ENCODE peak calls at places on chromosomes 13 and 19, in seven cellular contexts. One of them, this sample, is unnamed.

GRCh38 chr13:79675931-79676658 is 195.1 kb downstream of the NDFIP2 start:
- DNase-seq in stimulated activated CD4-positive, alpha-beta T cell treated with anti-CD3 and anti-CD28 coated beads, Interleukin-4, amount 100 ng/mL, for 24 hours: no peak
- DNase-seq in hepatocyte: no peak
- DNase-seq in psoas muscle: no peak
- DNase-seq in EH: no peak
- DNase-seq in RKO: no peak
- DNase-seq in A549: no peak
- DNase-seq in this sample: no peak

GRCh38 chr13:76890036-76890435 is 3.8 kb upstream of the KCTD12 start:
- DNase-seq in stimulated activated CD4-positive, alpha-beta T cell treated with anti-CD3 and anti-CD28 coated beads, Interleukin-4, amount 100 ng/mL, for 24 hours: no peak
- DNase-seq in hepatocyte: no peak
- DNase-seq in psoas muscle: no peak
- DNase-seq in EH: no peak
- DNase-seq in RKO: no peak
- DNase-seq in A549: no peak
- DNase-seq in this sample: no peak

GRCh38 chr19:41616785-41617621 is 9.9 kb downstream of the CEACAM4 start:
- DNase-seq in stimulated activated CD4-positive, alpha-beta T cell treated with anti-CD3 and anti-CD28 coated beads, Interleukin-4, amount 100 ng/mL, for 24 hours: no peak
- DNase-seq in hepatocyte: peak; percentile 21
- DNase-seq in psoas muscle: no peak
- DNase-seq in EH: peak; percentile 27
- DNase-seq in RKO: peak; percentile 27
- DNase-seq in A549: peak; percentile 44
- DNase-seq in this sample: peak; percentile 9

GRCh38 chr19:34576292-34576691 is 94.7 kb downstream of the WTIP start:
- DNase-seq in stimulated activated CD4-positive, alpha-beta T cell treated with anti-CD3 and anti-CD28 coated beads, Interleukin-4, amount 100 ng/mL, for 24 hours: no peak
- DNase-seq in hepatocyte: no peak
- DNase-seq in psoas muscle: no peak
- DNase-seq in EH: no peak
- DNase-seq in RKO: no peak
- DNase-seq in A549: no peak
- DNase-seq in this sample: no peak

GRCh38 chr13:94129490-94129894 is 350.0 kb downstream of the DCT start:
- DNase-seq in stimulated activated CD4-positive, alpha-beta T cell treated with anti-CD3 and anti-CD28 coated beads, Interleukin-4, amount 100 ng/mL, for 24 hours: peak; percentile 3
- DNase-seq in hepatocyte: no peak
- DNase-seq in psoas muscle: no peak
- DNase-seq in EH: no peak
- DNase-seq in RKO: no peak
- DNase-seq in A549: no peak
- DNase-seq in this sample: no peak

GRCh38 chr19:55156202-55157063 is 1.1 kb downstream of the TNNI3 start:
- DNase-seq in stimulated activated CD4-positive, alpha-beta T cell treated with anti-CD3 and anti-CD28 coated beads, Interleukin-4, amount 100 ng/mL, for 24 hours: no peak
- DNase-seq in hepatocyte: peak; percentile 83
- DNase-seq in psoas muscle: peak; percentile 57
- DNase-seq in EH: peak; percentile 71
- DNase-seq in RKO: peak; percentile 71
- DNase-seq in A549: peak; percentile 89
- DNase-seq in this sample: peak; percentile 64

GRCh38 chr13:51044023-51044665 is 66.9 kb downstream of the C13orf42 start:
- DNase-seq in stimulated activated CD4-positive, alpha-beta T cell treated with anti-CD3 and anti-CD28 coated beads, Interleukin-4, amount 100 ng/mL, for 24 hours: no peak
- DNase-seq in hepatocyte: peak; percentile 19
- DNase-seq in psoas muscle: no peak
- DNase-seq in EH: no peak
- DNase-seq in RKO: no peak
- DNase-seq in A549: no peak
- DNase-seq in this sample: no peak

GRCh38 chr19:55500368-55500952 is 12.2 kb downstream of the SSC5D start:
- DNase-seq in stimulated activated CD4-positive, alpha-beta T cell treated with anti-CD3 and anti-CD28 coated beads, Interleukin-4, amount 100 ng/mL, for 24 hours: no peak
- DNase-seq in hepatocyte: no peak
- DNase-seq in psoas muscle: no peak
- DNase-seq in EH: no peak
- DNase-seq in RKO: no peak
- DNase-seq in A549: no peak
- DNase-seq in this sample: no peak

GRCh38 chr19:41869374-41869955 is 7.6 kb upstream of the CD79A start:
- DNase-seq in stimulated activated CD4-positive, alpha-beta T cell treated with anti-CD3 and anti-CD28 coated beads, Interleukin-4, amount 100 ng/mL, for 24 hours: no peak
- DNase-seq in hepatocyte: no peak
- DNase-seq in psoas muscle: no peak
- DNase-seq in EH: no peak
- DNase-seq in RKO: no peak
- DNase-seq in A549: no peak
- DNase-seq in this sample: no peak

GRCh38 chr19:33443638-33444195 is 70.2 kb downstream of the CEBPG start:
- DNase-seq in stimulated activated CD4-positive, alpha-beta T cell treated with anti-CD3 and anti-CD28 coated beads, Interleukin-4, amount 100 ng/mL, for 24 hours: no peak
- DNase-seq in hepatocyte: no peak
- DNase-seq in psoas muscle: no peak
- DNase-seq in EH: no peak
- DNase-seq in RKO: no peak
- DNase-seq in A549: no peak
- DNase-seq in this sample: no peak

GRCh38 chr13:97332725-97333124 is 101.2 kb upstream of the RAP2A start:
- DNase-seq in stimulated activated CD4-positive, alpha-beta T cell treated with anti-CD3 and anti-CD28 coated beads, Interleukin-4, amount 100 ng/mL, for 24 hours: no peak
- DNase-seq in hepatocyte: no peak
- DNase-seq in psoas muscle: no peak
- DNase-seq in EH: no peak
- DNase-seq in RKO: no peak
- DNase-seq in A549: no peak
- DNase-seq in this sample: no peak

GRCh38 chr19:10820173-10820572 is 15.8 kb downstream of the TMED1 start:
- DNase-seq in stimulated activated CD4-positive, alpha-beta T cell treated with anti-CD3 and anti-CD28 coated beads, Interleukin-4, amount 100 ng/mL, for 24 hours: no peak
- DNase-seq in hepatocyte: peak; percentile 8
- DNase-seq in psoas muscle: no peak
- DNase-seq in EH: peak; percentile 40
- DNase-seq in RKO: no peak
- DNase-seq in A549: no peak
- DNase-seq in this sample: no peak

GRCh38 chr19:27972291-27973040 is 1240.5 kb downstream of the UQCRFS1 start:
- DNase-seq in stimulated activated CD4-positive, alpha-beta T cell treated with anti-CD3 and anti-CD28 coated beads, Interleukin-4, amount 100 ng/mL, for 24 hours: no peak
- DNase-seq in hepatocyte: peak; percentile 52
- DNase-seq in psoas muscle: no peak
- DNase-seq in EH: peak; percentile 41
- DNase-seq in RKO: peak; percentile 60
- DNase-seq in A549: no peak
- DNase-seq in this sample: no peak

GRCh38 chr13:46894534-46894906 is 2.3 kb downstream of the HTR2A start:
- DNase-seq in stimulated activated CD4-positive, alpha-beta T cell treated with anti-CD3 and anti-CD28 coated beads, Interleukin-4, amount 100 ng/mL, for 24 hours: no peak
- DNase-seq in hepatocyte: no peak
- DNase-seq in psoas muscle: no peak
- DNase-seq in EH: peak; percentile 23
- DNase-seq in RKO: no peak
- DNase-seq in A549: no peak
- DNase-seq in this sample: no peak

GRCh38 chr13:64723735-64724134 is 2506.4 kb downstream of the PCDH9 start:
- DNase-seq in stimulated activated CD4-positive, alpha-beta T cell treated with anti-CD3 and anti-CD28 coated beads, Interleukin-4, amount 100 ng/mL, for 24 hours: no peak
- DNase-seq in hepatocyte: peak; percentile 52
- DNase-seq in psoas muscle: no peak
- DNase-seq in EH: peak; percentile 96
- DNase-seq in RKO: peak; percentile 94
- DNase-seq in A549: peak; percentile 90
- DNase-seq in this sample: peak; percentile 62

GRCh38 chr19:18046066-18046718 is 38.2 kb downstream of the ARRDC2 start:
- DNase-seq in stimulated activated CD4-positive, alpha-beta T cell treated with anti-CD3 and anti-CD28 coated beads, Interleukin-4, amount 100 ng/mL, for 24 hours: peak; percentile 34
- DNase-seq in hepatocyte: no peak
- DNase-seq in psoas muscle: peak; percentile 51
- DNase-seq in EH: peak; percentile 95
- DNase-seq in RKO: peak; percentile 61
- DNase-seq in A549: peak; percentile 54
- DNase-seq in this sample: peak; percentile 31

GRCh38 chr19:42961119-42961518 is 24.1 kb upstream of the PSG7 start:
- DNase-seq in stimulated activated CD4-positive, alpha-beta T cell treated with anti-CD3 and anti-CD28 coated beads, Interleukin-4, amount 100 ng/mL, for 24 hours: no peak
- DNase-seq in hepatocyte: no peak
- DNase-seq in psoas muscle: no peak
- DNase-seq in EH: no peak
- DNase-seq in RKO: no peak
- DNase-seq in A549: no peak
- DNase-seq in this sample: no peak

GRCh38 chr19:30635026-30635985 is 263.1 kb downstream of the ZNF536 start:
- DNase-seq in stimulated activated CD4-positive, alpha-beta T cell treated with anti-CD3 and anti-CD28 coated beads, Interleukin-4, amount 100 ng/mL, for 24 hours: no peak
- DNase-seq in hepatocyte: no peak
- DNase-seq in psoas muscle: no peak
- DNase-seq in EH: no peak
- DNase-seq in RKO: no peak
- DNase-seq in A549: no peak
- DNase-seq in this sample: no peak

GRCh38 chr19:19206938-19207337 is 3.7 kb upstream of the NR2C2AP start:
- DNase-seq in stimulated activated CD4-positive, alpha-beta T cell treated with anti-CD3 and anti-CD28 coated beads, Interleukin-4, amount 100 ng/mL, for 24 hours: no peak
- DNase-seq in hepatocyte: no peak
- DNase-seq in psoas muscle: no peak
- DNase-seq in EH: no peak
- DNase-seq in RKO: no peak
- DNase-seq in A549: no peak
- DNase-seq in this sample: no peak

GRCh38 chr19:34506026-34506370 is 24.4 kb downstream of the WTIP start:
- DNase-seq in stimulated activated CD4-positive, alpha-beta T cell treated with anti-CD3 and anti-CD28 coated beads, Interleukin-4, amount 100 ng/mL, for 24 hours: no peak
- DNase-seq in hepatocyte: no peak
- DNase-seq in psoas muscle: no peak
- DNase-seq in EH: no peak
- DNase-seq in RKO: no peak
- DNase-seq in A549: no peak
- DNase-seq in this sample: no peak

GRCh38 chr13:50141660-50142010 is 126.4 kb downstream of the KCNRG start:
- DNase-seq in stimulated activated CD4-positive, alpha-beta T cell treated with anti-CD3 and anti-CD28 coated beads, Interleukin-4, amount 100 ng/mL, for 24 hours: no peak
- DNase-seq in hepatocyte: no peak
- DNase-seq in psoas muscle: no peak
- DNase-seq in EH: no peak
- DNase-seq in RKO: no peak
- DNase-seq in A549: no peak
- DNase-seq in this sample: no peak

GRCh38 chr13:59178344-59178743 is 985.4 kb downstream of the DIAPH3 start:
- DNase-seq in stimulated activated CD4-positive, alpha-beta T cell treated with anti-CD3 and anti-CD28 coated beads, Interleukin-4, amount 100 ng/mL, for 24 hours: no peak
- DNase-seq in hepatocyte: no peak
- DNase-seq in psoas muscle: no peak
- DNase-seq in EH: peak; percentile 0
- DNase-seq in RKO: no peak
- DNase-seq in A549: no peak
- DNase-seq in this sample: no peak

GRCh38 chr19:33395561-33396550 is 22.3 kb downstream of the CEBPG start:
- DNase-seq in stimulated activated CD4-positive, alpha-beta T cell treated with anti-CD3 and anti-CD28 coated beads, Interleukin-4, amount 100 ng/mL, for 24 hours: no peak
- DNase-seq in hepatocyte: no peak
- DNase-seq in psoas muscle: peak; percentile 71
- DNase-seq in EH: peak; percentile 34
- DNase-seq in RKO: no peak
- DNase-seq in A549: no peak
- DNase-seq in this sample: no peak

GRCh38 chr19:44540736-44541135 is 11.3 kb upstream of the CEACAM20 start:
- DNase-seq in stimulated activated CD4-positive, alpha-beta T cell treated with anti-CD3 and anti-CD28 coated beads, Interleukin-4, amount 100 ng/mL, for 24 hours: no peak
- DNase-seq in hepatocyte: no peak
- DNase-seq in psoas muscle: no peak
- DNase-seq in EH: no peak
- DNase-seq in RKO: no peak
- DNase-seq in A549: no peak
- DNase-seq in this sample: no peak

GRCh38 chr19:4077800-4078683 is 11.3 kb upstream of the ZBTB7A start:
- DNase-seq in stimulated activated CD4-positive, alpha-beta T cell treated with anti-CD3 and anti-CD28 coated beads, Interleukin-4, amount 100 ng/mL, for 24 hours: peak; percentile 50
- DNase-seq in hepatocyte: peak; percentile 52
- DNase-seq in psoas muscle: peak; percentile 76
- DNase-seq in EH: peak; percentile 59
- DNase-seq in RKO: no peak
- DNase-seq in A549: no peak
- DNase-seq in this sample: no peak

GRCh38 chr13:78241278-78241919 is 322.8 kb upstream of the EDNRB start:
- DNase-seq in stimulated activated CD4-positive, alpha-beta T cell treated with anti-CD3 and anti-CD28 coated beads, Interleukin-4, amount 100 ng/mL, for 24 hours: no peak
- DNase-seq in hepatocyte: peak; percentile 61
- DNase-seq in psoas muscle: no peak
- DNase-seq in EH: peak; percentile 35
- DNase-seq in RKO: peak; percentile 50
- DNase-seq in A549: peak; percentile 20
- DNase-seq in this sample: peak; percentile 27

GRCh38 chr19:15296841-15297415 is 35.4 kb downstream of the BRD4 start:
- DNase-seq in stimulated activated CD4-positive, alpha-beta T cell treated with anti-CD3 and anti-CD28 coated beads, Interleukin-4, amount 100 ng/mL, for 24 hours: no peak
- DNase-seq in hepatocyte: no peak
- DNase-seq in psoas muscle: no peak
- DNase-seq in EH: no peak
- DNase-seq in RKO: no peak
- DNase-seq in A549: no peak
- DNase-seq in this sample: peak; percentile 85

GRCh38 chr19:45076029-45076850 is at the start of gene ZNF296:
- DNase-seq in stimulated activated CD4-positive, alpha-beta T cell treated with anti-CD3 and anti-CD28 coated beads, Interleukin-4, amount 100 ng/mL, for 24 hours: peak; percentile 80
- DNase-seq in hepatocyte: peak; percentile 90
- DNase-seq in psoas muscle: peak; percentile 77
- DNase-seq in EH: peak; percentile 53
- DNase-seq in RKO: peak; percentile 87
- DNase-seq in A549: peak; percentile 84
- DNase-seq in this sample: peak; percentile 75

GRCh38 chr13:30045916-30046704 is 195.7 kb upstream of the UBL3 start:
- DNase-seq in stimulated activated CD4-positive, alpha-beta T cell treated with anti-CD3 and anti-CD28 coated beads, Interleukin-4, amount 100 ng/mL, for 24 hours: no peak
- DNase-seq in hepatocyte: no peak
- DNase-seq in psoas muscle: no peak
- DNase-seq in EH: peak; percentile 91
- DNase-seq in RKO: peak; percentile 8
- DNase-seq in A549: no peak
- DNase-seq in this sample: no peak

GRCh38 chr19:52007805-52008557 is at the start of gene ZNF615:
- DNase-seq in stimulated activated CD4-positive, alpha-beta T cell treated with anti-CD3 and anti-CD28 coated beads, Interleukin-4, amount 100 ng/mL, for 24 hours: peak; percentile 90
- DNase-seq in hepatocyte: peak; percentile 93
- DNase-seq in psoas muscle: peak; percentile 89
- DNase-seq in EH: peak; percentile 81
- DNase-seq in RKO: peak; percentile 81
- DNase-seq in A549: peak; percentile 93
- DNase-seq in this sample: peak; percentile 76

GRCh38 chr13:84896128-84896527 is 903.1 kb downstream of the SLITRK6 start:
- DNase-seq in stimulated activated CD4-positive, alpha-beta T cell treated with anti-CD3 and anti-CD28 coated beads, Interleukin-4, amount 100 ng/mL, for 24 hours: peak; percentile 9
- DNase-seq in hepatocyte: peak; percentile 58
- DNase-seq in psoas muscle: no peak
- DNase-seq in EH: peak; percentile 59
- DNase-seq in RKO: peak; percentile 60
- DNase-seq in A549: peak; percentile 65
- DNase-seq in this sample: peak; percentile 52

GRCh38 chr19:40623403-40624239 is 22.5 kb downstream of the LTBP4 start:
- DNase-seq in stimulated activated CD4-positive, alpha-beta T cell treated with anti-CD3 and anti-CD28 coated beads, Interleukin-4, amount 100 ng/mL, for 24 hours: no peak
- DNase-seq in hepatocyte: peak; percentile 91
- DNase-seq in psoas muscle: no peak
- DNase-seq in EH: no peak
- DNase-seq in RKO: no peak
- DNase-seq in A549: peak; percentile 86
- DNase-seq in this sample: peak; percentile 43

GRCh38 chr13:94351292-94352000 is 128.0 kb downstream of the DCT start:
- DNase-seq in stimulated activated CD4-positive, alpha-beta T cell treated with anti-CD3 and anti-CD28 coated beads, Interleukin-4, amount 100 ng/mL, for 24 hours: peak; percentile 36
- DNase-seq in hepatocyte: no peak
- DNase-seq in psoas muscle: no peak
- DNase-seq in EH: peak; percentile 77
- DNase-seq in RKO: peak; percentile 6
- DNase-seq in A549: no peak
- DNase-seq in this sample: no peak

GRCh38 chr13:30047154-30047874 is 196.9 kb upstream of the UBL3 start:
- DNase-seq in stimulated activated CD4-positive, alpha-beta T cell treated with anti-CD3 and anti-CD28 coated beads, Interleukin-4, amount 100 ng/mL, for 24 hours: peak; percentile 9
- DNase-seq in hepatocyte: no peak
- DNase-seq in psoas muscle: no peak
- DNase-seq in EH: no peak
- DNase-seq in RKO: no peak
- DNase-seq in A549: no peak
- DNase-seq in this sample: no peak

This sample was measured in HepG2.